ENCODE peak calls at places on chromosomes 7 and 10, in five cellular contexts. R is lung, Q is H1, T is neural progenitor cell, K is HCT116. S is an unnamed sample.

GRCh38 chr7:152969335-152969734 is 209.8 kb downstream of the ACTR3B start:
- DNase-seq in R (no peak), Q (peak; percentile 23), T (peak; percentile 58), K (no peak), S (no peak)

GRCh38 chr10:102627446-102628293 is 16.6 kb upstream of the TRIM8 start:
- DNase-seq in R (no peak), Q (peak; percentile 62), T (peak; percentile 91), K (no peak), S (peak; percentile 59)

GRCh38 chr7:25478925-25479324 is 250.6 kb upstream of the NPVF start:
- DNase-seq in R (no peak), Q (no peak), T (no peak), K (no peak), S (peak; percentile 7)

GRCh38 chr7:147605326-147605725 is 985.2 kb upstream of the C7orf33 start:
- DNase-seq in R (no peak), Q (no peak), T (no peak), K (no peak), S (no peak)

GRCh38 chr10:4725917-4726606 is 99.9 kb upstream of the AKR1E2 start:
- DNase-seq in R (no peak), Q (no peak), T (no peak), K (peak; percentile 83), S (peak; percentile 98)

GRCh38 chr10:3008518-3009195 is 58.7 kb upstream of the PFKP start:
- DNase-seq in R (no peak), Q (no peak), T (no peak), K (no peak), S (no peak)

GRCh38 chr10:75967491-75967890 is 536.1 kb downstream of the LRMDA start:
- DNase-seq in R (no peak), Q (no peak), T (peak; percentile 28), K (no peak), S (no peak)

GRCh38 chr10:123318516-123318915 is 164.3 kb downstream of the BUB3 start:
- DNase-seq in R (no peak), Q (no peak), T (no peak), K (no peak), S (no peak)

GRCh38 chr10:3239920-3240909 is 67.6 kb upstream of the PITRM1 start:
- DNase-seq in R (no peak), Q (no peak), T (no peak), K (no peak), S (no peak)

GRCh38 chr7:92754756-92755581 is 81.4 kb downstream of the CDK6 start:
- DNase-seq in R (no peak), Q (no peak), T (no peak), K (no peak), S (no peak)

GRCh38 chr10:132519382-132520146 is 18.0 kb upstream of the INPP5A start:
- DNase-seq in R (no peak), Q (no peak), T (no peak), K (no peak), S (no peak)

GRCh38 chr10:23656735-23657134 is 217.9 kb downstream of the OTUD1 start:
- DNase-seq in R (no peak), Q (no peak), T (peak; percentile 41), K (no peak), S (peak; percentile 17)

GRCh38 chr10:78772083-78772482 is 296.7 kb upstream of the ZMIZ1 start:
- DNase-seq in R (no peak), Q (no peak), T (no peak), K (no peak), S (no peak)

GRCh38 chr10:103479135-103479534 is at the start of gene CALHM3:
- DNase-seq in R (no peak), Q (no peak), T (no peak), K (peak; percentile 45), S (peak; percentile 34)

GRCh38 chr7:135925205-135925604 is 52.0 kb downstream of the MTPN start:
- DNase-seq in R (no peak), Q (no peak), T (no peak), K (no peak), S (peak; percentile 69)

GRCh38 chr7:155763721-155764431 is 48.4 kb downstream of the SHH start:
- DNase-seq in R (no peak), Q (no peak), T (no peak), K (no peak), S (no peak)

GRCh38 chr10:84331091-84331490 is 2.7 kb downstream of the CCSER2 start:
- DNase-seq in R (no peak), Q (no peak), T (no peak), K (no peak), S (no peak)

GRCh38 chr7:108875139-108875538 is 305.5 kb downstream of the DNAJB9 start:
- DNase-seq in R (no peak), Q (peak; percentile 13), T (no peak), K (peak; percentile 15), S (no peak)

GRCh38 chr7:1514993-1515392 is 10.8 kb upstream of the INTS1 start:
- DNase-seq in R (no peak), Q (no peak), T (no peak), K (no peak), S (no peak)

GRCh38 chr10:122220736-122221135 is 50.4 kb upstream of the BTBD16 start:
- DNase-seq in R (no peak), Q (no peak), T (no peak), K (no peak), S (no peak)

GRCh38 chr7:26202019-26202985 is 757 bp downstream of the CBX3 start:
- DNase-seq in R (no peak), Q (no peak), T (peak; percentile 73), K (no peak), S (peak; percentile 42)

GRCh38 chr10:17649836-17650235 is 5.9 kb downstream of the STAM start:
- DNase-seq in R (no peak), Q (no peak), T (no peak), K (no peak), S (no peak)

GRCh38 chr7:140239653-140239935 is 62.8 kb upstream of the KDM7A start:
- DNase-seq in R (no peak), Q (no peak), T (no peak), K (no peak), S (no peak)

GRCh38 chr10:132397036-132397541 is at the start of gene PWWP2B:
- DNase-seq in R (no peak), Q (no peak), T (peak; percentile 70), K (no peak), S (no peak)

GRCh38 chr7:132475669-132476116 is 100.6 kb downstream of the PLXNA4 start:
- DNase-seq in R (no peak), Q (no peak), T (peak; percentile 52), K (no peak), S (no peak)

GRCh38 chr7:75960372-75960771 is 34.0 kb downstream of the TMEM120A start:
- DNase-seq in R (no peak), Q (no peak), T (no peak), K (no peak), S (no peak)

GRCh38 chr7:150322833-150323681 is at the start of the genes ACTR3C and LRRC61:
- DNase-seq in R (peak; percentile 49), Q (peak; percentile 64), T (peak; percentile 57), K (no peak), S (peak; percentile 16)

GRCh38 chr10:100007239-100008141 is 2.3 kb downstream of the DNMBP start:
- DNase-seq in R (no peak), Q (no peak), T (no peak), K (no peak), S (no peak)

GRCh38 chr10:100008142-100008522 is 1.6 kb downstream of the DNMBP start:
- DNase-seq in R (no peak), Q (no peak), T (no peak), K (no peak), S (no peak)

GRCh38 chr10:100004805-100005510 is 4.8 kb downstream of the DNMBP start:
- DNase-seq in R (no peak), Q (no peak), T (no peak), K (no peak), S (no peak)

GRCh38 chr10:100008708-100009282 is 952 bp downstream of the DNMBP start:
- DNase-seq in R (no peak), Q (no peak), T (no peak), K (no peak), S (peak; percentile 57)

GRCh38 chr10:100006241-100006886 is 3.4 kb downstream of the DNMBP start:
- DNase-seq in R (no peak), Q (no peak), T (no peak), K (peak; percentile 96), S (peak; percentile 98)
- H3K4me3 ChIP-seq in R (no peak overlapping the region), Q (no peak overlapping the region), T (no peak overlapping the region), K (peak overlapping the region; percentile 93), S (no peak overlapping the region)

DNA sequence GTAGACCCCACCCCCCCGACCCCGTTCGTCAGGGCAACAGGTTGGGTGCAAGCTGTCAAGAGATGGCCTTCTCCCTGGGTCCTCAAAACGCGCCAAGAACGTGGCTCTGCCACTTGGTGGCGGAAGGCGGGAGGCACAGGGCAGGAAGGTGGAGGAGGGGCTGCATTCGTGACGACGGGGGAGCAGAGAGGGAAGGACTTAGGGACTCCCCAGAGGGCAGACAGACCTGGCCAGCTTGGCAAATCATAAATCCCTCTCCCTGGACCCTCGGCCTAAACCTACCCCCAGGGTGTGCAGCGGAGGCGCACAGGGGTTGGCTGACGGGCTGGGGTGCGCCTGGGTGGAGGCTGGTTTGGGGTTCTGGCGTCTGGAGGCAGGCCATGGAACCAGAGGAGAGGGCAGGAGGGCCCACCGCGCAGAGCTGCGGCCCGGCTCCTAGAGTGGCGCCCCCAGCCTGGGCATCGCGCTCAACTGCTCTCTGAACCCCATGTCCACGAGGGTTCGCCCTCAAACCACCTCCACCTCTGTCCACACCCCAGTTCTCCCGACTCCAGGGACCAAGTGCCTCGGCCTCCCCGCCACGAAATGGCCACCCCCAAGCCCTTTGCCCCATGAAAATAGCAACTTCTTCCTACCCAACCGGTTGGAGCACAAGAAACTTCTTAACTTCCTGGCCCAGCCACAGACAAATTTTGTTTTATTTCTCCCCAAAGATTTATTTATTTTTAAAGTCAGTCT is 10.8 kb upstream of the GATA3 start:
- DNase-seq in R (no peak), Q (no peak), T (peak; percentile 82), K (no peak), S (no peak)
- H3K27me3 ChIP-seq in R (peaks cover 10% of the 10 kb centered on the region), Q (peaks cover 100% of the 10 kb centered on the region), T (peaks cover 100% of the 10 kb centered on the region), K (peaks cover 65% of the 10 kb centered on the region), S (peaks cover 83% of the 10 kb centered on the region)

GRCh38 chr10:77494789-77495541 is 142.6 kb downstream of the KCNMA1 start:
- DNase-seq in R (no peak), Q (no peak), T (no peak), K (no peak), S (no peak)
- TF ChIP-seq CTCF in R (no peak), Q (no peak), T (no peak), K (no peak), S (no peak)

GRCh38 chr10:12195603-12196506 is at the start of the genes CDC123 and NUDT5:
- DNase-seq in R (peak; percentile 89), Q (peak; percentile 56), T (peak; percentile 90), K (peak; percentile 82), S (peak; percentile 84)

GRCh38 chr10:12195281-12195602 is 449 bp downstream of the NUDT5 start:
- DNase-seq in R (no peak), Q (no peak), T (no peak), K (no peak), S (no peak)

GRCh38 chr10:12200850-12201249 is 4.9 kb downstream of the CDC123 start:
- DNase-seq in R (no peak), Q (no peak), T (no peak), K (no peak), S (no peak)

GRCh38 chr10:12196531-12197211 is 683 bp downstream of the CDC123 start:
- DNase-seq in R (no peak), Q (no peak), T (no peak), K (no peak), S (no peak)

DNA sequence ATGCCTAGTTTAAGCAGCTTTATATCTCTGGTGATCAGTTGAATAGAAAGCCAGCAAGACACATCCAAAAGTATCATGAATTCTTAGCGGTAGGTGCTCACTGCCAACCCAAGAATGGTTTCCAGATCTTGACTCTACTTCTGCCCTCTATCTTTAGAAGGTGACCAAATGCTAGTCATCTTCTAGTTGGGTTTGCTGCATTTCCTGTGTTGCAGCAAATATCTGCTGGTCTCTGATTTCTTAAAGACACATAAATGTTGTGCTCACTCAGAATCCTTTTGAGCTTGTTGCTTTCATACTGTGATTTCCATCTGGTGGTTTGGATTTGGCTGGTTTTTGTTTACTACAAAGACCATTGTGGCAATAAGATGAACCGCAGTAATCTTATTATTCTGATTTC is 2.2 kb downstream of the CDC123 start:
- DNase-seq in R (no peak), Q (no peak), T (no peak), K (no peak), S (no peak)
- H3K4me3 ChIP-seq in R (no peak overlapping the region), Q (no peak overlapping the region), T (no peak overlapping the region), K (no peak overlapping the region), S (no peak overlapping the region)

S was measured in bronchial epithelial cell.